ENCODE peak calls at places on chromosome 1, in ten cellular contexts. S is pancreas, W is uterus, Q is mucosa of descending colon, O is ovary, P is neural crest cell, M is H9, G is fibroblast of pulmonary artery, I is choroid plexus epithelial cell, F is natural killer cell. L is an unnamed sample.

GRCh38 chr1:221118938-221119320 is 239.7 kb downstream of the HLX start:
- DNase-seq in S (no peak), W (no peak), Q (no peak), O (no peak), P (no peak), M (no peak), G (no peak), I (no peak), F (no peak), L (no peak)

GRCh38 chr1:21534674-21535378 is 25.6 kb downstream of the ALPL start:
- DNase-seq in S (no peak), W (no peak), Q (no peak), O (no peak), P (peak; percentile 28), M (peak; percentile 67), G (peak; percentile 79), I (peak; percentile 90), F (no peak), L (no peak)

GRCh38 chr1:34852677-34853217 is 6.8 kb downstream of the SMIM12 start:
- DNase-seq in S (peak; percentile 95), W (peak; percentile 80), Q (peak; percentile 92), O (peak; percentile 85), P (peak; percentile 87), M (peak; percentile 98), G (peak; percentile 97), I (peak; percentile 98), F (peak; percentile 83), L (peak; percentile 84)

GRCh38 chr1:248924696-248925532 is 18.9 kb downstream of the PGBD2 start:
- DNase-seq in S (no peak), W (no peak), Q (peak; percentile 31), O (no peak), P (no peak), M (peak; percentile 53), G (peak; percentile 62), I (peak; percentile 60), F (peak; percentile 42), L (no peak)

GRCh38 chr1:37274896-37275631 is 199.3 kb upstream of the ZC3H12A start:
- DNase-seq in S (no peak), W (no peak), Q (no peak), O (no peak), P (no peak), M (peak; percentile 69), G (no peak), I (no peak), F (no peak), L (no peak)

GRCh38 chr1:76622774-76623173 is 244.5 kb upstream of the ST6GALNAC5 start:
- DNase-seq in S (no peak), W (no peak), Q (no peak), O (no peak), P (no peak), M (no peak), G (no peak), I (no peak), F (no peak), L (no peak)

GRCh38 chr1:30706528-30706927 is 16.9 kb downstream of the MATN1 start:
- DNase-seq in S (peak; percentile 78), W (no peak), Q (no peak), O (no peak), P (no peak), M (no peak), G (peak; percentile 40), I (peak; percentile 46), F (no peak), L (peak; percentile 71)

GRCh38 chr1:234521802-234522185 is 42.8 kb upstream of the TARBP1 start:
- DNase-seq in S (no peak), W (no peak), Q (no peak), O (no peak), P (no peak), M (no peak), G (no peak), I (no peak), F (no peak), L (no peak)

GRCh38 chr1:232921416-232921815 is 29.0 kb upstream of the NTPCR start:
- DNase-seq in S (no peak), W (no peak), Q (no peak), O (no peak), P (no peak), M (no peak), G (no peak), I (no peak), F (no peak), L (no peak)

GRCh38 chr1:79982218-79982617 is 975.7 kb upstream of the ADGRL4 start:
- DNase-seq in S (peak; percentile 43), W (peak; percentile 63), Q (peak; percentile 17), O (peak; percentile 90), P (no peak), M (no peak), G (peak; percentile 97), I (peak; percentile 34), F (no peak), L (peak; percentile 83)

GRCh38 chr1:99756598-99756997 is 9.8 kb downstream of the FRRS1 start:
- DNase-seq in S (no peak), W (no peak), Q (no peak), O (no peak), P (no peak), M (no peak), G (peak; percentile 52), I (peak; percentile 69), F (no peak), L (no peak)

GRCh38 chr1:9248341-9249262 is 14.0 kb downstream of the H6PD start:
- DNase-seq in S (peak; percentile 61), W (peak; percentile 60), Q (no peak), O (peak; percentile 57), P (no peak), M (no peak), G (no peak), I (no peak), F (no peak), L (no peak)

GRCh38 chr1:151472852-151473731 is 13.8 kb upstream of the POGZ start:
- DNase-seq in S (peak; percentile 61), W (peak; percentile 53), Q (peak; percentile 70), O (peak; percentile 73), P (peak; percentile 39), M (peak; percentile 56), G (peak; percentile 65), I (peak; percentile 73), F (peak; percentile 19), L (peak; percentile 41)

GRCh38 chr1:30808067-30808662 is 50.6 kb upstream of the LAPTM5 start:
- DNase-seq in S (no peak), W (no peak), Q (no peak), O (no peak), P (no peak), M (no peak), G (no peak), I (no peak), F (no peak), L (no peak)

GRCh38 chr1:200535605-200536004 is 84.9 kb downstream of the KIF14 start:
- DNase-seq in S (no peak), W (no peak), Q (no peak), O (no peak), P (no peak), M (peak; percentile 49), G (peak; percentile 17), I (no peak), F (no peak), L (no peak)
- TF ChIP-seq CTCF in S (no peak), W (no peak), Q (no peak), O (no peak), P (peak; percentile 29), M (peak; percentile 58), G (no peak), I (no peak), F (no peak), L (no peak)

GRCh38 chr1:116359060-116359830 is 13.8 kb upstream of the ATP1A1 start:
- DNase-seq in S (no peak), W (no peak), Q (no peak), O (no peak), P (no peak), M (no peak), G (peak; percentile 58), I (peak; percentile 75), F (no peak), L (no peak)

GRCh38 chr1:116362050-116362449 is 11.0 kb upstream of the ATP1A1 start:
- DNase-seq in S (no peak), W (no peak), Q (no peak), O (no peak), P (no peak), M (no peak), G (no peak), I (no peak), F (no peak), L (no peak)

GRCh38 chr1:116361648-116362047 is 11.4 kb upstream of the ATP1A1 start:
- DNase-seq in S (no peak), W (no peak), Q (no peak), O (no peak), P (no peak), M (no peak), G (no peak), I (no peak), F (no peak), L (no peak)

GRCh38 chr1:116359871-116360270 is 13.2 kb upstream of the ATP1A1 start:
- DNase-seq in S (no peak), W (no peak), Q (no peak), O (no peak), P (no peak), M (no peak), G (no peak), I (no peak), F (no peak), L (no peak)

DNA sequence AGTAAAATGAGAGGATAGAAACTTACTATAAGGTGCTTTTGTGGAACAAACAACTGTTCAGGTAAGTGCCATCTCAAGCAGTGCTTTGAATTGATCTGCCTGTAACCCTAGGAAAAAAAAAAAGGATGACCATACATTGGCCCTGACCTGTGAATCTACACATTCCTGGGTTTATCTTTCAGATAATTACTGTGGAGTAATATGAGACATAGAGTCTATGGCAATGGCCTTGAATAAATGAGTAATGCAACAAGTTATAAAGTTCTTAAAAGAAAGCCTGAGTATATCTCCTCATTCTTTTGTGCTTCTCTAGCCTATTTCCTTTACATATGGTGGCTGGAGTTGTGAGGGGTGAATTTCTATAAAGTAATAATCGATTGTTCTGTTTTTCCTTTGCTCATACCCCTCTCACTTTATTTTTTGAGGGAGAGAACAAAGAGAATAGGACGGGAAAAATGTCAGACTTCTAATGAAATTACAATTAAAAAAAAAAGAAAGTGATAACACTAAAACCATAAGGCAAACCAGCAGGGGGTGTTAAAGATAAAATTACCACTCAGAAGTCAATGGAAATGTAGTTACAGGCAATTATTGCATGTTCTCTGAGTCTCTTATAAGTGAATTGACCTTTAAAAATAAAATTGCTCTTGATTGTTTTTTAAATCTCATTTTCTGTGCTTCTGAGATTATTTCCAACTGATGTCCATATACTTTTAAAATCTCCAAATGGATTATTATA is 12.4 kb upstream of the ATP1A1 start:
- DNase-seq in S (no peak), W (no peak), Q (no peak), O (no peak), P (no peak), M (no peak), G (peak; percentile 58), I (peak; percentile 43), F (no peak), L (no peak)
- TF ChIP-seq CTCF in S (no peak), W (no peak), Q (no peak), O (no peak), P (peak; percentile 41), M (no peak), G (peak; percentile 37), I (no peak), F (peak; percentile 26), L (peak; percentile 59)

GRCh38 chr1:164534863-164535590 is 24.0 kb upstream of the PBX1 start:
- DNase-seq in S (no peak), W (no peak), Q (no peak), O (no peak), P (no peak), M (no peak), G (no peak), I (no peak), F (no peak), L (no peak)
- TF ChIP-seq CTCF in S (no peak), W (no peak), Q (no peak), O (no peak), P (peak; percentile 18), M (no peak), G (no peak), I (no peak), F (no peak), L (peak; percentile 38)

GRCh38 chr1:110024613-110025012 is 9.8 kb upstream of the STRIP1 start:
- DNase-seq in S (no peak), W (no peak), Q (no peak), O (no peak), P (no peak), M (no peak), G (no peak), I (no peak), F (no peak), L (no peak)
- TF ChIP-seq CTCF in S (no peak), W (no peak), Q (no peak), O (no peak), P (no peak), M (no peak), G (no peak), I (no peak), F (no peak), L (no peak)

L was measured in left ventricle myocardium inferior.